ENCODE peak calls at places on chromosomes 12 and 14, in six cellular contexts. B is heart right ventricle; Z is IMR-90; O is HepG2; R is naive thymus-derived CD4-positive, alpha-beta T cell; W is suprapubic skin. C is an unnamed sample.

GRCh38 chr12:42641231-42641630 is 51.7 kb upstream of the PRICKLE1 start:
- DNase-seq in O (no peak), R (no peak), B (no peak), W (no peak), Z (peak; percentile 46), C (no peak)

GRCh38 chr12:292186-292585 is 29.6 kb upstream of the SLC6A13 start:
- DNase-seq in W (no peak), R (no peak), Z (peak; percentile 51), B (no peak), O (no peak), C (no peak)

GRCh38 chr12:57740656-57741412 is 2.3 kb upstream of the AGAP2 start:
- DNase-seq in Z (no peak), O (no peak), R (peak; percentile 91), B (no peak), W (no peak), C (no peak)

GRCh38 chr12:125079943-125080645 is 14.9 kb downstream of the AACS start:
- DNase-seq in W (peak; percentile 79), B (no peak), R (no peak), O (no peak), Z (no peak), C (peak; percentile 77)

GRCh38 chr12:42094277-42094676 is 50.4 kb downstream of the GXYLT1 start:
- DNase-seq in O (no peak), R (no peak), B (no peak), Z (peak; percentile 72), W (no peak), C (no peak)

GRCh38 chr12:109947511-109947910 is 47.4 kb downstream of the TCHP start:
- DNase-seq in Z (peak; percentile 84), R (no peak), O (no peak), B (no peak), W (no peak), C (no peak)

GRCh38 chr12:67915335-67915851 is 73.9 kb upstream of the IFNG-AS1 start:
- DNase-seq in W (no peak), R (no peak), B (no peak), Z (no peak), O (peak; percentile 8), C (no peak)

GRCh38 chr12:123126294-123127144 is 24.4 kb downstream of the PITPNM2 start:
- DNase-seq in R (no peak), W (no peak), Z (peak; percentile 98), B (no peak), O (peak; percentile 83), C (peak; percentile 87)

GRCh38 chr12:100484178-100484886 is 10.7 kb downstream of the NR1H4 start:
- DNase-seq in W (no peak), B (no peak), O (peak; percentile 47), Z (peak; percentile 40), R (no peak), C (no peak)

GRCh38 chr14:68466491-68466977 is 326.3 kb downstream of the ZFP36L1 start:
- DNase-seq in Z (peak; percentile 92), O (peak; percentile 63), W (no peak), B (no peak), R (no peak), C (no peak)

GRCh38 chr12:77724367-77724957 is 106.2 kb upstream of the NAV3 start:
- DNase-seq in W (no peak), Z (peak; percentile 45), R (no peak), B (no peak), O (peak; percentile 22), C (no peak)

GRCh38 chr12:15220961-15221885 is at the start of gene RERG:
- DNase-seq in O (peak; percentile 44), W (peak; percentile 78), Z (peak; percentile 63), B (peak; percentile 86), R (peak; percentile 75), C (peak; percentile 84)

GRCh38 chr14:69475194-69475818 is 9.2 kb upstream of the PLEKHD1 start:
- DNase-seq in Z (peak; percentile 7), O (peak; percentile 19), B (no peak), R (no peak), W (no peak), C (no peak)

GRCh38 chr14:93114713-93115068 is 1.0 kb downstream of the ITPK1 start:
- DNase-seq in R (peak; percentile 19), B (peak; percentile 42), Z (no peak), W (no peak), O (no peak), C (no peak)

GRCh38 chr12:57628280-57629191 is 4.5 kb downstream of the B4GALNT1 start:
- DNase-seq in R (no peak), Z (no peak), B (no peak), W (no peak), O (no peak), C (no peak)

GRCh38 chr12:1470051-1470450 is 124.3 kb downstream of the FBXL14 start:
- DNase-seq in O (no peak), R (no peak), W (no peak), B (no peak), Z (no peak), C (no peak)

GRCh38 chr14:98593361-98593761 is 678.6 kb downstream of the BCL11B start:
- DNase-seq in O (no peak), Z (no peak), W (no peak), R (no peak), B (no peak), C (no peak)

GRCh38 chr12:29207120-29207519 is 58.0 kb downstream of the FAR2 start:
- DNase-seq in O (no peak), W (no peak), R (no peak), Z (no peak), B (no peak), C (no peak)

GRCh38 chr14:104382361-104383087 is 197.0 kb upstream of the C14orf180 start:
- DNase-seq in B (no peak), Z (no peak), W (peak; percentile 41), R (no peak), O (no peak), C (no peak)

GRCh38 chr14:104385189-104386135 is 194.1 kb upstream of the C14orf180 start:
- DNase-seq in R (no peak), B (no peak), W (peak; percentile 44), Z (no peak), O (no peak), C (no peak)

GRCh38 chr14:104383088-104383805 is 196.3 kb upstream of the C14orf180 start:
- DNase-seq in B (no peak), W (peak; percentile 40), Z (no peak), O (no peak), R (no peak), C (no peak)

GRCh38 chr14:104384776-104385071 is 194.8 kb upstream of the C14orf180 start:
- DNase-seq in W (peak; percentile 38), B (no peak), R (no peak), O (no peak), Z (no peak), C (no peak)

GRCh38 chr14:104383931-104384775 is 195.4 kb upstream of the C14orf180 start:
- DNase-seq in R (no peak), W (peak; percentile 35), O (no peak), Z (no peak), B (no peak), C (no peak)
- H3K4me1 ChIP-seq in R (peaks cover 5% of the 10 kb centered on the region), W (peaks cover 10% of the 10 kb centered on the region), O (no peaks in the 10 kb centered on the region), Z (no peaks in the 10 kb centered on the region), B (peaks cover 9% of the 10 kb centered on the region), C (peaks cover 6% of the 10 kb centered on the region)

DNA sequence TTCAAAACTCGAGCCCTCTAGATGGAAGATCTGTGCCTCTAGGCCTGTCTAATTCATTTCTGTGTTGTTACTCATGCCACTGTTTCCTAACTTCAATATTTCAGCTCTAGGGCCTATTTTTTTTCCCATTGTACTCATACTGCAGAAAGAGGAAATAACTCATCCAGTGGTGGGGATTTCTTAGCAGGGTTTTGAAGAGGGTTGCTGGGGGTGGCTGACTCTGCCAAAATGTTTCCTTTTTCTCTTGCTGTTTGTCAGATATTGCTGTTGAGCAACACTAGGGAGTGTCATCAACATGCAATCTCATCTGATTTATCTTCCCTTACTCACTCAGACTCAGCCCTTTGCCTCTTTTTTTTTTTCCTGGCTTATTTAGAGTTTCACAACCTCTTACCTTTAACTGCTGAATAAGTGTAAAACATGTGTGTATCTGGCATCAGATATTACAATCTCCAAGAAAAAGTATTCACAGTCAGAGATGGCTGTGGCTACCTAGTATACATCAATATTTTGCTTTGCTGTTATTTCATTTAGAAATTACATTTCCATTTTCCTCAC is 189.5 kb downstream of the DUSP6 start:
- DNase-seq in W (peak; percentile 87), R (no peak), Z (peak; percentile 99), B (no peak), O (no peak), C (peak; percentile 85)
- H3K27ac ChIP-seq in W (peak overlapping the region; percentile 74), R (no peak overlapping the region), Z (peak overlapping the region; percentile 86), B (peak overlapping the region; percentile 71), O (no peak overlapping the region), C (peak overlapping the region; percentile 7)

GRCh38 chr12:132140918-132141841 is 2.9 kb downstream of the DDX51 start:
- DNase-seq in B (no peak), O (no peak), W (no peak), R (no peak), Z (no peak), C (no peak)

GRCh38 chr12:132143328-132144071 is 619 bp downstream of the DDX51 start:
- DNase-seq in R (no peak), B (no peak), W (no peak), O (no peak), Z (no peak), C (no peak)

GRCh38 chr12:132142679-132143327 is 1.3 kb downstream of the DDX51 start:
- DNase-seq in O (no peak), R (no peak), Z (no peak), W (no peak), B (no peak), C (no peak)

GRCh38 chr12:132140501-132140900 is 3.6 kb downstream of the DDX51 start:
- DNase-seq in R (no peak), B (no peak), Z (no peak), O (no peak), W (no peak), C (no peak)

DNA sequence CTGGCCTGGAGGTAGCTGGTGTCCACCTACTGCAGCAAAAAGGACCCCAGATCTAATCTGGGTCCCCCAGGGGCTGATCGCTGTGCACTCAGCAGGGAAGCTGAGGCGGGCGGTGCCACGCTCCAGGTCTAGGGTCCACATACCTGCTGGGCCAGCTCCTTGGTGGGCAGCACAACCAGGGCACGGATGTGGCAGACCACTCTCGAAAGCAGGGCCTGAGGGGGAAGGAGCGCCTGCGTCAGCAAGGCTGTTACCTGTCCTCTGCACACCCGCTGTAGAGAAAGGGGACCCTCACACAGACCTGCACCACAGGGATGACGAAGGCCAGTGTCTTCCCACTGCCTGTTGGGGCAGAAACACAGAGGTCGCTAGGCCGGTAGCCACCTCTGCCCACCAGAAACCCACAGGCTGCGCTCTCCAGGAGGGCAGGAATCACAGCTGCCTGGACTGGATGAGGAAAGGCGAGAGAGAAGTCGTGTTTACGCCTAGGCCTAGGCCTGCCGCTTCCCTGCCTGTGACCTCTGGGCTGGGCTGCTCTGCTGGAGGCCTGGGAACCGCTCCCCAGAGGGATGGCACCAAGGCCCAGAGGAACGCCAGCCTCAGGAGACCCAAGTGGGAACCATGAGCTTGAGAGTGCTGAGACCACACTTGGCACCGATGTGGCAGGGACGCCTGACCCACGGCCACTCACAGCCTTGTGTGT is 2.0 kb downstream of the DDX51 start:
- DNase-seq in B (no peak), W (no peak), O (no peak), R (no peak), Z (no peak), C (no peak)
- H3K4me3 ChIP-seq in B (no peak overlapping the region), W (no peak overlapping the region), O (peak overlapping the region; percentile 85), R (no peak overlapping the region), Z (no peak overlapping the region), C (no peak overlapping the region)

DNA sequence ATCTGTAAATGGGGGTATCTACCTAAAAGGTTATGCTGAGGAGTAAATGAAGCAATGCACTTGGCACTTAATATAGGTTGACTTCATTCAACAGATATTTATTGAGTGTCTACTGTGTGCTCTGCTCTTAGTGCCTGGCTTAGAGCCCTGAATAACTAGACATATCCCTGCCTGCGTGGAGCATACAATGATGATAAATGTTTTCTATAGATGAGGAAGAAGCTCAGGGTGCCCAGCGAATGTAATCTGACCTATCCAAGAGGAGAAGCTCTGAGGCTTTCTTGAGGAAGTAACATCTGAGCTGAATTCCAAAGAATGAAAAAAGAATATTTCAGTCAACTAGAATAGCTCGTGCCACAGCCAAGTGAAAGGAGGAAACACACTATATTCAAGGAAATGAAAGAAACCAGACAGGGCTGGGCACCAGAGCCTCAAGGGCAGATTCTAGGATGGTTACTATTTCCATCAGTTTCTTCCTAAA is 17.9 kb upstream of the HIGD1C start:
- DNase-seq in O (no peak), R (no peak), B (no peak), Z (no peak), W (no peak), C (no peak)
- H3K4me1 ChIP-seq in O (peaks cover 74% of the 10 kb centered on the region), R (no peaks in the 10 kb centered on the region), B (peaks cover 10% of the 10 kb centered on the region), Z (peaks cover 17% of the 10 kb centered on the region), W (peaks cover 54% of the 10 kb centered on the region), C (no peaks in the 10 kb centered on the region)